ENCODE peak calls at places on chromosomes 6 and 20, in ten cellular contexts. M is WERI-Rb-1, V is tibial artery, L is GM12878, D is HL-60, Q is neural progenitor cell, B is GM20000, T is left ventricle myocardium inferior, Y is psoas muscle, K is mucosa of descending colon. W is an unnamed sample.

GRCh38 chr6:104789770-104790190 is 69.9 kb downstream of the HACE1 start:
- DNase-seq in M (no peak), V (no peak), L (no peak), D (no peak), Q (no peak), B (peak; percentile 19), T (no peak), Y (no peak), K (no peak), W (peak; percentile 31)

GRCh38 chr20:39829255-39829654 is 859.8 kb downstream of the MAFB start:
- DNase-seq in M (no peak), V (no peak), L (no peak), D (no peak), Q (peak; percentile 60), B (peak; percentile 9), T (peak; percentile 30), Y (no peak), K (no peak), W (peak; percentile 3)

GRCh38 chr6:157066781-157067491 is 256.4 kb downstream of the TMEM242 start:
- DNase-seq in M (no peak), V (no peak), L (no peak), D (no peak), Q (no peak), B (no peak), T (no peak), Y (no peak), K (no peak), W (peak; percentile 12)

GRCh38 chr6:30326446-30327231 is at the start of gene TRIM39:
- DNase-seq in M (peak; percentile 92), V (peak; percentile 89), L (peak; percentile 26), D (peak; percentile 85), Q (peak; percentile 93), B (peak; percentile 92), T (peak; percentile 89), Y (peak; percentile 93), K (peak; percentile 93), W (peak; percentile 92)

GRCh38 chr20:3659492-3660261 is 3.5 kb downstream of the GFRA4 start:
- DNase-seq in M (peak; percentile 48), V (no peak), L (no peak), D (no peak), Q (no peak), B (no peak), T (no peak), Y (peak; percentile 43), K (peak; percentile 9), W (no peak)

GRCh38 chr6:35484921-35485392 is 11.9 kb downstream of the TEAD3 start:
- DNase-seq in M (no peak), V (no peak), L (no peak), D (no peak), Q (no peak), B (no peak), T (no peak), Y (peak; percentile 38), K (peak; percentile 48), W (no peak)

GRCh38 chr20:43541214-43541613 is 17.6 kb upstream of the SGK2 start:
- DNase-seq in M (no peak), V (no peak), L (no peak), D (no peak), Q (no peak), B (no peak), T (no peak), Y (no peak), K (no peak), W (no peak)

GRCh38 chr6:109477725-109478124 is 5.3 kb downstream of the ZBTB24 start:
- DNase-seq in M (no peak), V (no peak), L (no peak), D (no peak), Q (peak; percentile 61), B (no peak), T (no peak), Y (no peak), K (no peak), W (no peak)

GRCh38 chr20:46501337-46501942 is 11.9 kb downstream of the ZNF334 start:
- DNase-seq in M (no peak), V (no peak), L (no peak), D (no peak), Q (no peak), B (no peak), T (no peak), Y (no peak), K (no peak), W (no peak)

GRCh38 chr6:32176476-32177181 is 745 bp upstream of the AGPAT1 start:
- DNase-seq in M (no peak), V (no peak), L (no peak), D (no peak), Q (no peak), B (no peak), T (no peak), Y (no peak), K (no peak), W (no peak)

GRCh38 chr6:150932976-150933375 is 67.5 kb downstream of the MTHFD1L start:
- DNase-seq in M (no peak), V (no peak), L (no peak), D (no peak), Q (no peak), B (no peak), T (no peak), Y (no peak), K (no peak), W (no peak)

GRCh38 chr6:9095671-9096260 is 660.4 kb upstream of the SLC35B3 start:
- DNase-seq in M (no peak), V (no peak), L (no peak), D (no peak), Q (peak; percentile 71), B (no peak), T (no peak), Y (no peak), K (no peak), W (no peak)

GRCh38 chr6:106027760-106028159 is 58.4 kb upstream of the PRDM1 start:
- DNase-seq in M (peak; percentile 42), V (no peak), L (no peak), D (no peak), Q (peak; percentile 27), B (no peak), T (no peak), Y (no peak), K (no peak), W (no peak)

GRCh38 chr6:113432729-113433505 is 424.2 kb upstream of the MARCKS start:
- DNase-seq in M (no peak), V (no peak), L (no peak), D (peak; percentile 45), Q (no peak), B (no peak), T (no peak), Y (no peak), K (no peak), W (no peak)

GRCh38 chr20:53774487-53775203 is 181.0 kb upstream of the ZNF217 start:
- DNase-seq in M (no peak), V (no peak), L (no peak), D (no peak), Q (no peak), B (no peak), T (no peak), Y (no peak), K (no peak), W (no peak)

GRCh38 chr20:56630086-56630493 is 984 bp downstream of the TFAP2C start:
- DNase-seq in M (no peak), V (no peak), L (no peak), D (peak; percentile 12), Q (peak; percentile 95), B (peak; percentile 64), T (no peak), Y (no peak), K (peak; percentile 74), W (peak; percentile 28)

GRCh38 chr20:56631990-56632327 is 2.9 kb downstream of the TFAP2C start:
- DNase-seq in M (no peak), V (no peak), L (no peak), D (no peak), Q (no peak), B (no peak), T (no peak), Y (no peak), K (no peak), W (no peak)

GRCh38 chr20:56629464-56630085 is 469 bp downstream of the TFAP2C start:
- DNase-seq in M (no peak), V (no peak), L (no peak), D (no peak), Q (peak; percentile 57), B (peak; percentile 47), T (no peak), Y (no peak), K (no peak), W (no peak)

GRCh38 chr20:56631318-56631989 is 2.3 kb downstream of the TFAP2C start:
- DNase-seq in M (no peak), V (no peak), L (no peak), D (no peak), Q (peak; percentile 66), B (no peak), T (no peak), Y (no peak), K (peak; percentile 27), W (no peak)

GRCh38 chr20:56630506-56631317 is 1.6 kb downstream of the TFAP2C start:
- DNase-seq in M (no peak), V (no peak), L (no peak), D (no peak), Q (peak; percentile 76), B (peak; percentile 44), T (no peak), Y (no peak), K (peak; percentile 30), W (no peak)
- TF ChIP-seq CTCF in M (no peak), V (no peak), L (no peak), D (no peak), Q (peak; percentile 19), B (no peak), T (peak; percentile 4), Y (no peak), K (no peak), W (no peak)

GRCh38 chr6:28542440-28543293 is 17.0 kb downstream of the GPX5 start:
- DNase-seq in M (peak; percentile 31), V (no peak), L (peak; percentile 64), D (peak; percentile 69), Q (peak; percentile 97), B (peak; percentile 52), T (no peak), Y (no peak), K (peak; percentile 68), W (peak; percentile 67)
- TF ChIP-seq CTCF in M (peak; percentile 29), V (no peak), L (peak; percentile 75), D (no peak), Q (peak; percentile 80), B (peak; percentile 38), T (peak; percentile 14), Y (no peak), K (no peak), W (peak; percentile 70)

DNA sequence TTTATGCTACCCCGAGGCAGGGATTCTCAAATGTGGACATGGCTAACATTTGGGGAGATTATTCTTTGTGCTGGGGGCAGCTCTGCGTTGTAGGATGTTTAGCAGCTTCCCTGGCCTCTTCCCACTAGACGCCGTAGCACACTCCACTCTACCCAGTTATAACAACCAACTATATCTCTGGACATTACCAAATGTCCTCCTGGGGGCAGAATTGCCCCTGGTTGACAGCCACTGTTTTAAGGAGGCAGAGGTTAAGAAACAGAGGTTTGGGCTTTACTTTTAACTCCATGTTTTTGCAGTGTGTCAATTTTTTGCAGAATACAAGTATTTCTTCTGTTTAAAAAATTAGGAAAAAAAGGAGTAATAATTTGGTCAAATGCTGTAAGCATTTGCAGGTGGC is 56.2 kb upstream of the BMP6 start:
- DNase-seq in M (no peak), V (no peak), L (no peak), D (no peak), Q (no peak), B (no peak), T (no peak), Y (no peak), K (no peak), W (no peak)
- TF ChIP-seq CTCF in M (no peak), V (no peak), L (no peak), D (no peak), Q (peak; percentile 25), B (no peak), T (no peak), Y (no peak), K (no peak), W (no peak)

GRCh38 chr20:63496404-63497120 is 2.3 kb downstream of the EEF1A2 start:
- DNase-seq in M (no peak), V (no peak), L (no peak), D (no peak), Q (no peak), B (no peak), T (no peak), Y (peak; percentile 59), K (no peak), W (no peak)
- TF ChIP-seq CTCF in M (no peak), V (no peak), L (no peak), D (no peak), Q (no peak), B (no peak), T (peak; percentile 23), Y (no peak), K (no peak), W (peak; percentile 71)